ENCODE peak calls at places on chromosomes 7 and 10, in six cellular contexts. W, R, K, U, T and L are unnamed samples.

GRCh38 chr10:78211476-78212110 is 177.9 kb downstream of the RPS24 start:
- DNase-seq in K (no peak), R (peak; percentile 79), W (peak; percentile 71), U (no peak), T (no peak), L (no peak)

GRCh38 chr10:61628875-61629513 is 33.7 kb upstream of the CABCOCO1 start:
- DNase-seq in K (no peak), U (no peak), T (no peak), W (no peak), R (peak; percentile 94), L (no peak)

GRCh38 chr10:89684604-89685003 is 16.8 kb upstream of the KIF20B start:
- DNase-seq in K (no peak), R (peak; percentile 82), U (no peak), T (no peak), W (no peak), L (no peak)

GRCh38 chr7:2930310-2931033 is 86.4 kb upstream of the GNA12 start:
- DNase-seq in U (no peak), T (peak; percentile 45), K (no peak), W (peak; percentile 17), R (no peak), L (peak; percentile 26)

GRCh38 chr10:129157185-129157584 is 309.9 kb upstream of the MGMT start:
- DNase-seq in W (no peak), K (no peak), R (no peak), U (no peak), T (no peak), L (no peak)

GRCh38 chr10:99926925-99927718 is 82.6 kb downstream of the DNMBP start:
- DNase-seq in W (no peak), T (no peak), R (peak; percentile 53), U (no peak), K (peak; percentile 56), L (no peak)

GRCh38 chr10:127429601-127430312 is 119.4 kb upstream of the NPS start:
- DNase-seq in T (no peak), W (no peak), R (no peak), U (no peak), K (no peak), L (no peak)

GRCh38 chr7:129825005-129825553 is 127.7 kb downstream of the UBE2H start:
- DNase-seq in K (no peak), W (peak; percentile 95), R (peak; percentile 69), T (peak; percentile 82), U (no peak), L (peak; percentile 94)

GRCh38 chr10:43689955-43690771 is 41.5 kb upstream of the ZNF32 start:
- DNase-seq in U (peak; percentile 77), T (peak; percentile 92), W (peak; percentile 96), R (peak; percentile 89), K (peak; percentile 84), L (peak; percentile 79)

GRCh38 chr10:117788911-117789310 is 246.4 kb downstream of the EMX2 start:
- DNase-seq in U (no peak), R (no peak), T (no peak), K (no peak), W (no peak), L (no peak)

GRCh38 chr10:123154943-123155505 is 822 bp downstream of the BUB3 start:
- DNase-seq in W (no peak), K (no peak), U (no peak), R (peak; percentile 77), T (no peak), L (peak; percentile 53)

GRCh38 chr7:98110249-98111022 is 3.8 kb downstream of the LMTK2 start:
- DNase-seq in K (peak; percentile 71), U (no peak), T (no peak), R (no peak), W (peak; percentile 52), L (peak; percentile 35)

GRCh38 chr7:153902857-153903256 is 149.3 kb upstream of the DPP6 start:
- DNase-seq in T (no peak), R (no peak), W (no peak), K (no peak), U (no peak), L (no peak)

GRCh38 chr10:118237930-118238329 is 104.2 kb downstream of the FAM204A start:
- DNase-seq in W (no peak), R (no peak), K (no peak), T (no peak), U (no peak), L (no peak)

GRCh38 chr10:119406888-119407777 is 135.4 kb downstream of the RGS10 start:
- DNase-seq in R (no peak), T (no peak), W (no peak), K (no peak), U (no peak), L (no peak)

GRCh38 chr10:62637249-62638061 is 167.1 kb upstream of the ADO start:
- DNase-seq in U (no peak), R (peak; percentile 79), W (no peak), T (no peak), K (peak; percentile 33), L (no peak)

DNA sequence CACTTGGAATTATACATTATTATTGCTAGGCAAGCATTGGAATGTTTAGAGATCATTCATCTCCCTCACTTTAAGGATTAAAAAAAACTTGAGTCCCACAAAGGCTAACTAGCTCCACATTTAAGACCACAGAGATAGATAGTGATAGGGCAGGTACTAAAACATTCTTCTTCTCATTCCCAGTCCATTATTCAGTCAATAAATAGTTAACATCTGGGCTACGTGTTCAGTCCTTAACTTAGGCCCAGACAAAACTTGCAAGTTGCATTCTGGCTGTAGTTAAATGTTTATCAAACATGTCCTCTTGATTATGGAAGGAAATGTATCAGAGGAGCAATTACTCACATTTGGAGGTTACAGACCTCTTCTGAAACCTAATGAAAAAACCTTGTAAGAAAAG is 2.4 kb downstream of the GNG11 start:
- DNase-seq in T (no peak), R (peak; percentile 48), K (no peak), W (no peak), U (no peak), L (no peak)
- H3K4me3 ChIP-seq in T (peak overlapping the region; percentile 68), R (peak overlapping the region; percentile 96), K (peak overlapping the region; percentile 63), W (peak overlapping the region; percentile 69), U (peak overlapping the region; percentile 75), L (no peak overlapping the region)

DNA sequence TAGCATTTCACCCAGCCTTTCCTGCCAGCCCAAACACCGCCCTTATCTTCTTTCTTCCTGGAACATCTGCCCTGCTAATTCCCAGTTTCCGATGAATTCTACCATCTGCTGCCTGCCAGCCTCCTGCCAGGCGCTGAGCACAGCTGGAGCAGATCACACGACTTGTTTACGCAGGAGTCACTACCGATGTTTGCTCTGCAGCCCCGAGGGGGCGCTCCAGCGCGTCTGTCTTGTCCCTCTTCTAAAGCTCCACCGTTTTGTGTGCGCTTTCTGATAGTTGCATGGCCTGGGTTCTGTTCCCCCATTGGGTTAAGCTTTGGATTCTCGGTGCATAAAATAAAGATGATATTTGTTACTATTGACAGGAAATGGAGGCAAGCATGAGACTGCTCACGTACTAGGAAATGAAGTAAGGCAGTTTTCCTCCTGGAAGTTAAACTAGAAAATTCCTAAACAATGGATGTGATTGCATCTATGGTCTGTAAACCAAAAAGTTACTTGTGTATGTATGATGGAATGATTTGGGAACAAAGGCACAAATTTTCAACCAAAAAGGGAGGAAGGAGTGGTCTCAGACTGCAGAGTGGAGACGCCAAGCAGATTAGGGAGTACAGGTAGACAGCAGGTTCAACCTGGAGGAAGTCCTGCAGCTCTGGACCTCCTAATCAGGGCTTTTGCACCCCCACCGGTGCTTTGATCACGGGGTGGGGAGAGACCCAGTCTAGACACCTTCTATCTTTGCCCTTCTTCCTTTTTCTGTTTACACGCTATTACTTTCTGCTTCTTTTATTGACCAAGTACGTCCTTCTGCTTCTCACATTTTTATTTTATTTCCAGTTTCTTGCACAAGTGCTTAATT is 2.2 kb upstream of the RBM17 start:
- DNase-seq in U (peak; percentile 74), W (peak; percentile 83), R (peak; percentile 94), T (peak; percentile 93), K (peak; percentile 88), L (peak; percentile 88)
- H3K4me1 ChIP-seq in U (no peaks in the 10 kb centered on the region), W (peaks cover 6% of the 10 kb centered on the region), R (peaks cover 18% of the 10 kb centered on the region), T (peaks cover 28% of the 10 kb centered on the region), K (peaks cover 43% of the 10 kb centered on the region), L (no peaks in the 10 kb centered on the region)

GRCh38 chr10:5448333-5449048 is 36.1 kb downstream of the NET1 start:
- DNase-seq in T (no peak), U (no peak), R (peak; percentile 30), W (no peak), K (no peak), L (no peak)

GRCh38 chr10:5447071-5447470 is 34.7 kb downstream of the NET1 start:
- DNase-seq in W (no peak), R (peak; percentile 75), T (no peak), U (no peak), K (no peak), L (no peak)

GRCh38 chr10:5449227-5449626 is 36.9 kb downstream of the NET1 start:
- DNase-seq in K (no peak), T (no peak), W (no peak), R (peak; percentile 28), U (no peak), L (no peak)

GRCh38 chr10:5446390-5446926 is 34.1 kb downstream of the NET1 start:
- DNase-seq in K (peak; percentile 97), U (peak; percentile 95), R (peak; percentile 94), T (peak; percentile 98), W (no peak), L (peak; percentile 94)

DNA sequence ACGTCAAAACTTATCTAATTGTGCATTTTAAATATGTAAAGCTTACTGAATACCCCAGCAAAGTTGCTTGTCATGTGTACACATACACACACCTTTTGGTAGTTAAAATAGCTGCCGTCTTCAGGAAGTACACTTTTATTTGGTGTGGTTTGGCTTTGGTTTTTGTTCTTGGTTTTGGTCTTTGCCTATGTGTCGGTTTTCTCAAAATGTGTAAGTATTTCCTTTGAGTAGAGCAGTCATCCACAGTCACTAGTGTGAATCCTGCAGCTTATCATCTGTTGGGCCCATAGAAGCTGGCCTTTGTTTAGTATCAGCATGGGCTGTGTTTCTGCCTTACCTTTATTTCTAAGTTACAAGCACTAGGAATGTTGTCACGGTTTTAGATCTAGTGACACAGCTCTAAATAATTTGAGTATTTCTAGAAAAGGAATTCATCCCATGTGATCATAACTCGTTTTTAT is 35.3 kb downstream of the NET1 start:
- DNase-seq in U (no peak), T (no peak), K (no peak), R (peak; percentile 53), W (no peak), L (no peak)
- H3K4me3 ChIP-seq in U (peak overlapping the region; percentile 0), T (peak overlapping the region; percentile 76), K (peak overlapping the region; percentile 49), R (peak overlapping the region; percentile 79), W (no peak overlapping the region), L (peak overlapping the region; percentile 96)

DNA sequence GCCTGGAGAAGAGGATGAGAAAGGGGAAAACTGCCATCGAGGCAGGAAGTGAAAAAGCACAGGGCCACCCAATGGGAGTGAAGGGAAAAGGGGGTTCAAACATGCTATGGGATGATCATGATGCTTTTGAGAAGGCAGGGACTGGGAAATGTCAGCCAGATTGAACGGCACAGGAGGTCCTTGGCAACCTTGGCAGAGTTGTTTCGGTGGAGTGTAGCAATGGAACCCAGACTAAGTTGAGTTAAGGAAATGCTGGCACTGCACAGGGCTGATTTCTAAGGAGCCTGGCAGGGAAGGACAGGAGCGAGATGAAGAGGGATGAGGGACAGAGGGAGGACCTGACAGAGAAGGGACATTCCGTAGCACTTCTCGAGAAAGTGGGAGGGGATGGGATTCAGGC is 101.4 kb downstream of the PIP4K2A start:
- DNase-seq in R (no peak), T (no peak), U (no peak), K (no peak), W (no peak), L (no peak)
- H3K4me1 ChIP-seq in R (peaks cover 18% of the 10 kb centered on the region), T (peaks cover 7% of the 10 kb centered on the region), U (no peaks in the 10 kb centered on the region), K (peaks cover 58% of the 10 kb centered on the region), W (peaks cover 27% of the 10 kb centered on the region), L (peaks cover 37% of the 10 kb centered on the region)